ENCODE peak calls at places on chromosome 10, in six cellular contexts. P is activated naive CD4-positive, alpha-beta T cell; J is type B pancreatic cell; K is stimulated activated CD8-positive, alpha-beta memory T cell treated with anti-CD3 and anti-CD28 coated beads, Interleukin-4, amount 100 ng/mL, for 48 hours; A is stimulated activated CD4-positive, alpha-beta T cell treated with anti-CD3 and anti-CD28 coated beads, TNF-alpha, amount 100 ng/mL, for 1 hour; X is HS-5. T is an unnamed sample.

GRCh38 chr10:28130267-28130666 is 131.4 kb upstream of the ODAD2 start:
- DNase-seq in A (no peak), X (no peak), J (no peak), P (no peak), K (no peak), T (no peak)

GRCh38 chr10:125004571-125005311 is 62.8 kb downstream of the ZRANB1 start:
- DNase-seq in A (no peak), J (peak; percentile 58), P (no peak), K (no peak), X (no peak), T (no peak)

GRCh38 chr10:3082290-3082689 is 14.9 kb downstream of the PFKP start:
- DNase-seq in K (no peak), A (no peak), P (no peak), X (no peak), J (no peak), T (no peak)

GRCh38 chr10:71237843-71238623 is 25.7 kb downstream of the UNC5B start:
- DNase-seq in J (no peak), P (no peak), X (no peak), K (no peak), A (no peak), T (no peak)

GRCh38 chr10:15399060-15399661 is 28.1 kb upstream of the FAM171A1 start:
- DNase-seq in X (no peak), P (no peak), A (no peak), K (no peak), J (no peak), T (no peak)

GRCh38 chr10:53675201-53675600 is 902.6 kb upstream of the MBL2 start:
- DNase-seq in A (no peak), J (no peak), X (no peak), K (no peak), P (no peak), T (no peak)

GRCh38 chr10:82020999-82021398 is 146.0 kb downstream of the NRG3 start:
- DNase-seq in K (no peak), P (no peak), J (no peak), A (no peak), X (no peak), T (no peak)

GRCh38 chr10:132185601-132186487 is 904 bp upstream of the DPYSL4 start:
- DNase-seq in K (peak; percentile 64), X (no peak), J (no peak), A (peak; percentile 5), P (peak; percentile 29), T (no peak)

GRCh38 chr10:122294006-122294405 is 22.9 kb downstream of the BTBD16 start:
- DNase-seq in J (no peak), X (no peak), K (no peak), A (no peak), P (no peak), T (peak; percentile 28)

GRCh38 chr10:61481597-61481996 is 28.4 kb upstream of the TMEM26 start:
- DNase-seq in J (no peak), A (no peak), K (no peak), P (no peak), X (no peak), T (no peak)

GRCh38 chr10:6364893-6365292 is 162.2 kb downstream of the PFKFB3 start:
- DNase-seq in A (no peak), K (no peak), X (no peak), J (no peak), P (no peak), T (no peak)

GRCh38 chr10:14593806-14594205 is 180.9 kb downstream of the FAM107B start:
- DNase-seq in K (no peak), J (no peak), A (no peak), X (no peak), P (no peak), T (no peak)

GRCh38 chr10:77428776-77429395 is 208.7 kb downstream of the KCNMA1 start:
- DNase-seq in J (no peak), P (no peak), A (no peak), K (no peak), X (no peak), T (peak; percentile 61)

GRCh38 chr10:52056296-52056695 is 257.8 kb upstream of the DKK1 start:
- DNase-seq in P (no peak), A (no peak), J (no peak), K (no peak), X (no peak), T (no peak)

GRCh38 chr10:5595591-5596590 is 70.5 kb downstream of the ASB13 start:
- DNase-seq in P (no peak), K (no peak), X (peak; percentile 65), J (no peak), A (no peak), T (peak; percentile 91)

GRCh38 chr10:71392791-71393781 is 3.6 kb upstream of the CDH23 start:
- DNase-seq in A (no peak), X (no peak), J (no peak), K (peak; percentile 18), P (no peak), T (peak; percentile 28)

GRCh38 chr10:33211123-33211878 is 123.2 kb downstream of the NRP1 start:
- DNase-seq in J (no peak), X (no peak), A (peak; percentile 3), P (peak; percentile 3), K (no peak), T (peak; percentile 77)

GRCh38 chr10:13338337-13339128 is 9.6 kb downstream of the SEPHS1 start:
- DNase-seq in P (no peak), X (no peak), J (no peak), A (no peak), K (no peak), T (no peak)

GRCh38 chr10:1169981-1170866 is 114.0 kb downstream of the WDR37 start:
- DNase-seq in K (no peak), P (no peak), J (no peak), X (no peak), A (no peak), T (no peak)

GRCh38 chr10:24427678-24428409 is 218.9 kb downstream of the KIAA1217 start:
- DNase-seq in P (no peak), A (no peak), J (no peak), X (no peak), K (no peak), T (no peak)

GRCh38 chr10:79129361-79129997 is 60.7 kb downstream of the ZMIZ1 start:
- DNase-seq in A (no peak), J (peak; percentile 78), P (no peak), X (no peak), K (no peak), T (peak; percentile 70)

GRCh38 chr10:30898964-30899363 is 132.7 kb downstream of the ZNF438 start:
- DNase-seq in X (no peak), P (no peak), K (no peak), A (no peak), J (no peak), T (no peak)

GRCh38 chr10:79101560-79101971 is 32.8 kb downstream of the ZMIZ1 start:
- DNase-seq in J (no peak), A (no peak), P (no peak), K (no peak), X (no peak), T (no peak)

GRCh38 chr10:121736315-121737002 is 138.2 kb upstream of the FGFR2 start:
- DNase-seq in P (no peak), A (no peak), J (no peak), X (no peak), K (no peak), T (no peak)

GRCh38 chr10:7151538-7151937 is 259.3 kb downstream of the SFMBT2 start:
- DNase-seq in A (no peak), X (no peak), J (no peak), K (no peak), P (no peak), T (no peak)

GRCh38 chr10:132111121-132111731 is 45.5 kb downstream of the JAKMIP3 start:
- DNase-seq in J (peak; percentile 60), P (no peak), X (no peak), K (no peak), A (no peak), T (peak; percentile 36)

GRCh38 chr10:98259606-98260319 is 8.2 kb downstream of the LOXL4 start:
- DNase-seq in P (no peak), A (no peak), X (no peak), K (no peak), J (peak; percentile 50), T (no peak)

GRCh38 chr10:122147731-122148130 is 123.4 kb upstream of the BTBD16 start:
- DNase-seq in J (no peak), A (no peak), X (no peak), K (no peak), P (no peak), T (no peak)

GRCh38 chr10:72334196-72334831 is 20.4 kb downstream of the DNAJB12 start:
- DNase-seq in K (peak; percentile 50), J (no peak), X (no peak), P (no peak), A (no peak), T (no peak)

GRCh38 chr10:35585903-35586535 is 19.1 kb upstream of the GJD4 start:
- DNase-seq in A (no peak), X (no peak), P (no peak), K (no peak), J (no peak), T (no peak)

GRCh38 chr10:80501381-80501912 is 36.3 kb upstream of the SH2D4B start:
- DNase-seq in X (no peak), A (no peak), P (no peak), J (no peak), K (no peak), T (no peak)

GRCh38 chr10:29254123-29255046 is 34.5 kb upstream of the LYZL1 start:
- DNase-seq in X (no peak), J (no peak), A (no peak), P (no peak), K (no peak), T (no peak)

GRCh38 chr10:62858364-62858763 is 42.2 kb upstream of the EGR2 start:
- DNase-seq in P (no peak), A (no peak), K (no peak), J (no peak), X (no peak), T (no peak)